ENCODE peak calls at places on chromosomes 16 and 17, in ten cellular contexts. N is Caki2; P is RPMI7951; L is brain microvascular endothelial cell; V is activated CD8-positive, alpha-beta memory T cell treated with anti-CD3 and anti-CD28 coated beads, Interleukin-2, amount 50 U/mL, for 4 hours; U is fibroblast of gingiva; Q is activated naive CD4-positive, alpha-beta T cell treated with Interleukin-2 at 50 U/mL for 16 hours; B is GM12891; C is activated CD4-positive, alpha-beta T cell treated with anti-CD3 and anti-CD28 coated beads, Interleukin-2, amount 50 U/mL, for 4 hours; Y is LoVo. D is an unnamed sample.
A peak's percentile ranks its signal among the peaks of the same experiment; 100 is the strongest.

GRCh38 chr17:82839617-82840292 is at the start of gene ZNF750:
- DNase-seq in N (no peak), P (no peak), L (no peak), V (no peak), U (no peak), Q (no peak), B (no peak), C (no peak), Y (no peak), D (no peak)

GRCh38 chr17:33024688-33025486 is 33.2 kb downstream of the SPACA3 start:
- DNase-seq in N (no peak), P (no peak), L (no peak), V (no peak), U (no peak), Q (no peak), B (no peak), C (no peak), Y (no peak), D (no peak)

GRCh38 chr17:37816951-37817350 is 72.1 kb upstream of the HNF1B start:
- DNase-seq in N (no peak), P (no peak), L (no peak), V (no peak), U (no peak), Q (no peak), B (no peak), C (no peak), Y (no peak), D (no peak)

GRCh38 chr16:2976673-2977072 is 3.6 kb downstream of the PKMYT1 start:
- DNase-seq in N (no peak), P (no peak), L (no peak), V (no peak), U (no peak), Q (no peak), B (no peak), C (no peak), Y (no peak), D (no peak)

GRCh38 chr17:5837055-5837491 is 233.1 kb upstream of the WSCD1 start:
- DNase-seq in N (peak; percentile 95), P (peak; percentile 69), L (peak; percentile 9), V (no peak), U (no peak), Q (no peak), B (no peak), C (no peak), Y (peak; percentile 56), D (peak; percentile 79)

GRCh38 chr16:19213885-19214284 is 45.8 kb downstream of the SYT17 start:
- DNase-seq in N (no peak), P (no peak), L (no peak), V (no peak), U (no peak), Q (no peak), B (no peak), C (no peak), Y (no peak), D (no peak)

GRCh38 chr17:44921122-44921882 is 6.0 kb upstream of the GFAP start:
- DNase-seq in N (no peak), P (no peak), L (no peak), V (peak; percentile 10), U (no peak), Q (no peak), B (no peak), C (no peak), Y (no peak), D (no peak)

GRCh38 chr17:2982854-2983636 is 80.4 kb downstream of the OR1D5 start:
- DNase-seq in N (peak; percentile 61), P (peak; percentile 91), L (no peak), V (no peak), U (peak; percentile 97), Q (no peak), B (no peak), C (no peak), Y (no peak), D (peak; percentile 67)

GRCh38 chr16:84820305-84820684 is 510 bp downstream of the CRISPLD2 start:
- DNase-seq in N (no peak), P (no peak), L (no peak), V (no peak), U (peak; percentile 32), Q (no peak), B (no peak), C (no peak), Y (no peak), D (peak; percentile 52)

GRCh38 chr16:75225092-75225491 is 6.3 kb downstream of the CTRB1 start:
- DNase-seq in N (no peak), P (no peak), L (no peak), V (no peak), U (no peak), Q (no peak), B (no peak), C (no peak), Y (no peak), D (peak; percentile 48)

GRCh38 chr16:66335704-66336329 is 30.7 kb upstream of the CDH5 start:
- DNase-seq in N (no peak), P (peak; percentile 71), L (peak; percentile 70), V (no peak), U (no peak), Q (no peak), B (no peak), C (no peak), Y (no peak), D (no peak)

GRCh38 chr17:28725166-28725659 is 820 bp downstream of the TLCD1 start:
- DNase-seq in N (peak; percentile 66), P (peak; percentile 54), L (peak; percentile 47), V (no peak), U (peak; percentile 62), Q (no peak), B (no peak), C (no peak), Y (peak; percentile 57), D (peak; percentile 86)

GRCh38 chr16:9169094-9169493 is 77.7 kb downstream of the HAPSTR1 start:
- DNase-seq in N (no peak), P (no peak), L (no peak), V (no peak), U (no peak), Q (no peak), B (no peak), C (no peak), Y (no peak), D (no peak)

GRCh38 chr17:35001549-35001948 is 21.2 kb downstream of the LIG3 start:
- DNase-seq in N (no peak), P (no peak), L (no peak), V (no peak), U (no peak), Q (no peak), B (no peak), C (no peak), Y (no peak), D (no peak)

GRCh38 chr16:67547423-67548264 is 14.7 kb upstream of the CTCF start:
- DNase-seq in N (no peak), P (no peak), L (no peak), V (no peak), U (no peak), Q (peak; percentile 24), B (no peak), C (no peak), Y (no peak), D (no peak)

GRCh38 chr16:57365826-57366536 is 6.3 kb upstream of the CX3CL1 start:
- DNase-seq in N (no peak), P (no peak), L (no peak), V (no peak), U (no peak), Q (no peak), B (no peak), C (no peak), Y (no peak), D (no peak)

GRCh38 chr17:52276609-52277008 is 118.1 kb upstream of the CA10 start:
- DNase-seq in N (no peak), P (no peak), L (no peak), V (no peak), U (no peak), Q (no peak), B (no peak), C (no peak), Y (no peak), D (no peak)

GRCh38 chr16:68782198-68783174 is 45.4 kb downstream of the CDH1 start:
- DNase-seq in N (no peak), P (no peak), L (no peak), V (no peak), U (no peak), Q (no peak), B (peak; percentile 32), C (no peak), Y (no peak), D (no peak)

GRCh38 chr17:43314582-43314981 is 80.8 kb upstream of the RNU2-1 start:
- DNase-seq in N (no peak), P (no peak), L (no peak), V (no peak), U (no peak), Q (no peak), B (no peak), C (no peak), Y (no peak), D (peak; percentile 50)

GRCh38 chr16:1972490-1972877 is 631 bp downstream of the TBL3 start:
- DNase-seq in N (no peak), P (no peak), L (no peak), V (no peak), U (no peak), Q (no peak), B (no peak), C (no peak), Y (no peak), D (peak; percentile 44)

GRCh38 chr17:80805032-80805751 is 186.4 kb upstream of the CHMP6 start:
- DNase-seq in N (no peak), P (no peak), L (no peak), V (no peak), U (peak; percentile 57), Q (no peak), B (no peak), C (no peak), Y (no peak), D (no peak)

GRCh38 chr16:53745126-53745525 is 41.2 kb downstream of the FTO start:
- DNase-seq in N (peak; percentile 70), P (peak; percentile 64), L (no peak), V (no peak), U (peak; percentile 86), Q (no peak), B (no peak), C (no peak), Y (no peak), D (no peak)

GRCh38 chr16:29994613-29995329 is 646 bp downstream of the HIRIP3 start:
- DNase-seq in N (no peak), P (peak; percentile 93), L (peak; percentile 30), V (peak; percentile 67), U (peak; percentile 44), Q (peak; percentile 75), B (no peak), C (peak; percentile 63), Y (peak; percentile 58), D (peak; percentile 50)

GRCh38 chr17:81066072-81066471 is 31.1 kb downstream of the BAIAP2 start:
- DNase-seq in N (no peak), P (no peak), L (no peak), V (no peak), U (no peak), Q (no peak), B (no peak), C (no peak), Y (peak; percentile 65), D (no peak)

GRCh38 chr17:75738218-75738802 is 17.1 kb downstream of the ITGB4 start:
- DNase-seq in N (no peak), P (no peak), L (peak; percentile 18), V (no peak), U (peak; percentile 29), Q (no peak), B (peak; percentile 67), C (no peak), Y (no peak), D (no peak)

GRCh38 chr17:44862278-44862914 is 14.7 kb downstream of the HIGD1B start:
- DNase-seq in N (no peak), P (no peak), L (no peak), V (no peak), U (no peak), Q (no peak), B (no peak), C (no peak), Y (no peak), D (no peak)

GRCh38 chr17:80891096-80892018 is 100.3 kb upstream of the CHMP6 start:
- DNase-seq in N (peak; percentile 94), P (peak; percentile 98), L (peak; percentile 94), V (peak; percentile 64), U (peak; percentile 46), Q (peak; percentile 84), B (no peak), C (peak; percentile 74), Y (peak; percentile 50), D (peak; percentile 99)

GRCh38 chr16:30566531-30566930 is 5.0 kb downstream of the ZNF688 start:
- DNase-seq in N (no peak), P (no peak), L (no peak), V (no peak), U (no peak), Q (no peak), B (no peak), C (no peak), Y (no peak), D (no peak)